ENCODE peak calls at places on chromosome 22, in seven cellular contexts. K is stomach, G is transverse colon, Q is H1, P is suprapubic skin, T is GM12878, S is spleen. X is an unnamed sample.

GRCh38 chr22:36546092-36546804 is 17.3 kb upstream of the EIF3D start:
- DNase-seq in S (no peak), Q (peak), T (no peak), G (peak), K (no peak), P (no peak), X (no peak)

GRCh38 chr22:29702931-29703594 is 16.7 kb upstream of the CABP7 start:
- DNase-seq in G (no peak), P (peak), S (no peak), Q (no peak), K (no peak), T (no peak), X (no peak)

GRCh38 chr22:29691636-29692326 is 28.0 kb upstream of the CABP7 start:
- DNase-seq in P (no peak), Q (no peak), T (no peak), K (no peak), G (no peak), S (no peak), X (no peak)

GRCh38 chr22:20636075-20636812 is 128.8 kb downstream of the MED15 start:
- DNase-seq in K (no peak), G (no peak), P (no peak), S (no peak), T (no peak), Q (no peak), X (peak)

GRCh38 chr22:47794851-47795250 is 1032.4 kb downstream of the TBC1D22A start:
- DNase-seq in T (no peak), S (peak), K (no peak), Q (no peak), P (no peak), G (no peak), X (no peak)

GRCh38 chr22:47627561-47628253 is 865.3 kb downstream of the TBC1D22A start:
- DNase-seq in P (no peak), S (no peak), T (no peak), Q (no peak), K (no peak), G (no peak), X (no peak)

GRCh38 chr22:48860557-48860956 is 967.1 kb downstream of the BRD1 start:
- DNase-seq in G (no peak), S (no peak), P (no peak), K (no peak), T (no peak), Q (no peak), X (no peak)

GRCh38 chr22:40426671-40427070 is 56.3 kb downstream of the SGSM3 start:
- DNase-seq in P (no peak), G (no peak), K (no peak), S (no peak), T (no peak), Q (no peak), X (peak)

GRCh38 chr22:17087176-17088131 is 2.7 kb downstream of the IL17RA start:
- DNase-seq in P (peak), T (peak), S (no peak), G (no peak), Q (no peak), K (no peak), X (no peak)

GRCh38 chr22:29587938-29588699 is 7.2 kb upstream of the NIPSNAP1 start:
- DNase-seq in Q (no peak), S (no peak), K (no peak), G (no peak), P (no peak), T (no peak), X (no peak)

GRCh38 chr22:36536717-36537116 is 7.8 kb upstream of the EIF3D start:
- DNase-seq in T (no peak), K (no peak), S (no peak), G (no peak), Q (no peak), P (no peak), X (no peak)

GRCh38 chr22:35231585-35232084 is 25.7 kb upstream of the HMGXB4 start:
- DNase-seq in S (peak), Q (peak), P (no peak), G (peak), K (peak), T (peak), X (peak)

GRCh38 chr22:41589260-41589600 is 410 bp downstream of the PMM1 start:
- DNase-seq in K (peak), Q (peak), P (no peak), G (no peak), S (no peak), T (no peak), X (no peak)

GRCh38 chr22:29079218-29079901 is 6.5 kb downstream of the KREMEN1 start:
- DNase-seq in P (no peak), Q (no peak), T (no peak), G (peak), K (no peak), S (no peak), X (no peak)

GRCh38 chr22:38863531-38864131 is 8.4 kb downstream of the CBX6 start:
- DNase-seq in P (peak), S (peak), Q (no peak), K (no peak), G (no peak), T (no peak), X (peak)

GRCh38 chr22:49136816-49137180 is 690.9 kb downstream of the BRD1 start:
- DNase-seq in T (no peak), G (no peak), K (no peak), P (no peak), S (peak), Q (no peak), X (no peak)

GRCh38 chr22:50697667-50698506 is 25.3 kb downstream of the SHANK3 start:
- DNase-seq in P (peak), S (peak), K (no peak), Q (no peak), T (no peak), G (no peak), X (no peak)
- H3K4me3 ChIP-seq in P (peak), S (no peak), K (peak), Q (peak), T (no peak), G (peak), X (peak)

GRCh38 chr22:23213581-23214341 is 33.5 kb downstream of the BCR start:
- DNase-seq in P (no peak), Q (no peak), G (no peak), S (peak), K (no peak), T (no peak), X (no peak)

GRCh38 chr22:23214398-23214797 is 34.1 kb downstream of the BCR start:
- DNase-seq in Q (no peak), T (no peak), P (no peak), G (no peak), S (peak), K (no peak), X (no peak)

GRCh38 chr22:23217171-23218052 is 37.1 kb downstream of the BCR start:
- DNase-seq in G (no peak), S (peak), P (no peak), T (no peak), K (no peak), Q (no peak), X (no peak)

GRCh38 chr22:23216331-23217170 is 36.2 kb downstream of the BCR start:
- DNase-seq in P (no peak), S (peak), T (no peak), G (no peak), K (no peak), Q (no peak), X (no peak)

DNA sequence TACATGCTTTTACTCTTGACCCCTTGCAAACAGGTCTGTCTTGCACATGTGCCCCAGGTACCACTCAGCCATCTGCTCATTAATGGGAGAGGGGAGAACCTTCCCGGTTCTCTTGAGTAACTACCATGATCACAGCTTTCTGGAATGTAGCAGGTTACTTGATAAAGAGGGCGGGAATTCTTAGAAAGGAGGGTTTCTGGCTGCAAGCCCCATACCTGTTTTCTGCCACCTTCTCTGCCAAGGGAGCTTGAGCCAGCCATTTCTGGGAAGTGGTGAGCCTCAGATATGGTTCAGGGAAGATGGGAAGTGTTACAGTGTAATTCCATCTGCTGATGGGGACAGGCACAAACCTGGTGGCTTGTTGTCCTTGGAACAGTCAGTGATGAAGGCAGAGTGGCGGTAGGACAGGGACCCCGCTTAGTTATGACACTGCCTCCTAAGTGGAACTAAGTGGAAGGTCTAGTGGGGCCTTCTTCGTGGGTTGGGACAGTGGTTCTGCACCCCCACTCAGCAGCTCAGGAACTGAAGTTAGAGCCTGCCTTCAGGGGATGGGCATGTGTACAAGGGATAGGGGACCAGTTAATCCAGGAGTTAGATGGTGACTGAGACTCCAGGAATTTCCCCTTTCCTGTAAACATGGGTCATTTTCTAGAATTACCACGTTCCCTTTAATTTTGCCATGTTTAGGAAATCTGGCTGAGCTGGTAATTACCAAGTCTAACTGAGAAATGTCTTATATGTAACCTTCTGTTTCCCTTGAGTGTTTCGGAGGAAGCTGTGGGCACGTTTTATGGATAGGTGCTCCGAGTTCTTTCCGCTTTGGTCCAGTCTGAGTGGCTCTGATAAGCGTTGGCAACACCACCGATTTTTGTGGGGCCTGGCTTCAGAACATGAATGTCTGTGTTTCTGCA is 35.2 kb downstream of the BCR start:
- DNase-seq in G (no peak), Q (no peak), P (no peak), T (no peak), K (peak), S (peak), X (no peak)
- TF ChIP-seq POLR2AphosphoS5 in G (no peak), Q (no peak), P (no peak), T (no peak), K (peak), S (no peak), X (no peak)

GRCh38 chr22:19132693-19133400 is 1.7 kb downstream of the TSSK2 start:
- DNase-seq in K (no peak), T (no peak), P (no peak), Q (no peak), G (no peak), S (no peak), X (no peak)
- TF ChIP-seq POLR2A in K (no peak), T (no peak), P (no peak), Q (no peak), G (no peak), S (no peak), X (no peak)

DNA sequence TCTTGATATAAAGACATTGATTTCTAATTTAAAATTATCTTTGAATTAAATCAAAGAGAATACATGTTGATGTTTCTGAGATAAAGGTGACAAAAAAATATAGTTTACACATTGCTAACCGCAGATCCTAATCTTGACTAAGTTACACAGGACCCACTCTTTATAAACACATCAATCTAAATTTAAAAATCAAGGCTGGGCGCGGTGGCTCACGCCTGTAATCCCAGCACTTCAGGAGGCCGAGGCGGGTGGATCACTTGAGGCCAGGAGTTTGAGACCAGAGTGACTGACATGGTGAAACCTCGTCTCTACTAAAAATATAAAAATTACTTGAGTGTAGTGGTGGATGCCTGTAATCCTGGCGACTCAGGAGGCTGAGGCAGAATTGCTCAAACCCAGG is 1.9 kb downstream of the ARFGAP3 start:
- DNase-seq in G (no peak), Q (no peak), T (no peak), S (peak), K (no peak), P (peak), X (no peak)
- H3K4me3 ChIP-seq in G (no peak), Q (no peak), T (peak), S (no peak), K (peak), P (peak), X (peak)

GRCh38 chr22:45626198-45626651 is 45.4 kb upstream of the ATXN10 start:
- DNase-seq in G (peak), Q (no peak), K (peak), P (no peak), S (peak), T (no peak), X (no peak)
- TF ChIP-seq POLR2AphosphoS5 in G (no peak), Q (no peak), K (peak), P (no peak), S (no peak), T (no peak), X (no peak)

GRCh38 chr22:24601217-24602104 is 1.5 kb upstream of the GGT1 start:
- DNase-seq in G (peak), T (no peak), Q (peak), S (no peak), P (peak), K (peak), X (no peak)
- TF ChIP-seq POLR2A in G (no peak), T (no peak), Q (no peak), S (no peak), P (no peak), K (no peak), X (no peak)

GRCh38 chr22:30802202-30803166 is 107.8 kb downstream of the OSBP2 start:
- DNase-seq in S (peak), T (no peak), Q (peak), P (peak), K (peak), G (peak), X (peak)
- H3K4me3 ChIP-seq in S (no peak), T (no peak), Q (peak), P (peak), K (no peak), G (no peak), X (peak)

DNA sequence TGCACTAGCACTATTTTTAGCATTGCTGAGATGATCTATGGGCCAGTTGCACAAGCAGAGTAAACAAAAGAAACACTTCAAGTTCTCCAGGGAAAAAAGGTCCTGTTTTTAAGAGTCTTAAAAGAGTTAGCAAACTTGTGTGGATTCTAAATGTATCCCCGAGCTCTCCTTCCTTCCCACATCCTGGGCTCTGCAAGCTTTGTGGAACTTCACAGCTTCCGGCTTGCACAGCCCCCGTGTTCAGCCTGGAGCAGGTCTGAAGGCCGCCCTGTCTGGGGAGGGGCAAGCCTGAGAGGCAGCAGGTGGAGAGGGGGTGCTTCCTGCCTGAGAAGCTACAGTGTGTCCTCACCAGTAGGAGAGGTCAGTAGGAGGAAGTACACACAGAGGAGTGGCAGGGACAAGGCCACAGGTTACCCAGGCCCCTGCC is 35.1 kb upstream of the SUSD2 start:
- DNase-seq in S (peak), P (no peak), Q (peak), K (peak), T (no peak), G (peak), X (peak)
- TF ChIP-seq POLR2AphosphoS5 in S (peak), P (no peak), Q (no peak), K (peak), T (no peak), G (peak), X (peak)

GRCh38 chr22:37567991-37568390 is 7.7 kb downstream of the CDC42EP1 start:
- DNase-seq in G (no peak), Q (no peak), S (no peak), T (no peak), P (no peak), K (no peak), X (no peak)

GRCh38 chr22:37570661-37570976 is 9.3 kb downstream of the LGALS2 start:
- DNase-seq in P (no peak), G (no peak), Q (no peak), K (no peak), T (no peak), S (no peak), X (no peak)

GRCh38 chr22:37568448-37569008 is 8.2 kb downstream of the CDC42EP1 start:
- DNase-seq in G (no peak), P (no peak), S (no peak), Q (no peak), T (no peak), K (no peak), X (no peak)

GRCh38 chr22:37569921-37570660 is 9.8 kb downstream of the LGALS2 start:
- DNase-seq in T (no peak), Q (no peak), G (peak), S (no peak), K (peak), P (no peak), X (no peak)

DNA sequence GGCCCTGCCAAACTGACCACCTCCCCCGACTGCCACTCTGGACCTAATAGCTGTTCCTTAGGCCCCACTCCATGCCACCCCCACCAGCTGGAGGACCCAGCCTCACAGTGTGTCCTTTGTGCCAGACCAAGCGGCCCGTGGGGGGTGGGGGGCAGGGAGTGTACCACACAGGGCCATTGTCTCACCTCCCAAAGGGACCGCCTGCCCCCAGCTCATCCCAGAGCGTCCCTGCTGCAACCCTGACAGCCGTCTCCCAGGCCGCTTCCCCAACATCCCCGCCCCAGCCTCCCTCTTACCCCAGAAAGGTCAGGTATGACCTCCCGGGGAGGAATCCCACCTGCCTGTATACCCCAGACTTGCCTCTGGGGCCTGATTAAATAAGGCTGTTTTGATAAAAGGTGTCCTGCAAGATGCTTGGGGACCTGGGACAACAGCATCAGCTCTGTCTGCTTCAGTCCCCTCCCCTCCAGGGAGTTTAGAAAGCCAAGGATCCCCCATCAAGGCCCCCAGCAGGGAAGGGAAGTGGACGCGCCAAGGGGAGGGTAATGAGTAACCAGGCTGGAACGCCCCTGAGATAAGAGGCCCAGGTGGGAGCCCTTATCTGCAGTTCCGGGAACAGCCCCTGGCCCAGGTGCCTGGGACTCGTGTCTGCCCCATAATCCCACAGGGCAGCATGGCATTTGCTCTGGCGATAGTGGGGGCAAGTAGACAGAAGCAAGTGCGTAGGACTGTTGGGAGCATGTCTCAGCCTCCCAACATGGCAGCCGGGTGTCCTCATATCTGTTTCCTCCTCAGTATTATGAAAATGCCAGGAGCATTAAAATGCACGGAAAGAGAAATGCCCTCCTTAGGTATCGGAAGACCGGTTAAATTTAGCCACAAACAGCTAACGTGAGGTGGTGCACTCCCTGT is 9.0 kb downstream of the CDC42EP1 start:
- DNase-seq in Q (no peak), T (no peak), K (peak), G (peak), P (no peak), S (no peak), X (no peak)
- TF ChIP-seq POLR2A in Q (no peak), T (no peak), K (peak), G (peak), P (no peak), S (no peak), X (no peak)

DNA sequence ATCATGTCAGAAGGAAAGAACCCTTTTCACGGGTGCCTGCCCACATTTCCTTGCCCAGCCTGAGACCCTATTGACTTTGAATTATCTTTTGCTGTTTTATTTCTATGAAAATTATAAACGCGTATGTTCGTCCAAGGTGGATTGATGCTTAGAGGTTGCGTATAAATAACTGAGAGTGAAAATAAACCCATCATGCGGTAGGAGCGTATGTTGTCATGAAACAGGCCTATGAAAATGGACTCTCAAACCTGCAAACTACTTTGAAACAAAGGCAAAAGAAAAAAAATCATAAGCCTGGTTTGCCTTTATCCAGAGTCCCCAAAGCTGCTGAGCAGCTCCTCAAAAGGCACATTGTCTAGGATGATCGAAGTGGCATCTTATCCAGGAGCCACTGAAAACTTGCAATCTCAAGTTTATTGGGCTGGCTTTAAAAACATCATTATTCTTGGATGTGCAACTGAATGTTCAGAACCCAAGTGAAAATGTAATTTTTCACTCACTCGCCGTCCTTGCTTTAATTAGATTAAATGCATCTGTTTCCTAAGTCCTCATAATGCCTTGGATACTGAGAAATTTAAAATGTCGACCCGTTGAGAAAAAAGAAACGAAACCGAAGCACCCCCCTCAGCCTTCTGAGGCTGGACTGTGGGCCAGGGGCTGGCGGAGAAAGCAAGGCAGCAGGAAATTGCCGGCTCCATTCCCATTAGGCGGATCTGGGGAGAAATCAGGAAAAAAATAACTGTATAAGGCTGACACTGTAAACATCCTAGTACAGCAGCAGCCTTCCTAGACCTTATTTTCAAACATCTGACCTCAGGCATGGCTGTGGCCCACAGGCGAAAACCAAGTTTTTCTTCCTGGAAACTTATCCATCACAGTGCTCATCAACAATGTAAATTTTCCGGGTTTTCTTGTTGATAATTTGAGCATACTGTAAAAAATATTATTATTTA is 82.9 kb upstream of the PPARA start:
- DNase-seq in S (peak), T (no peak), K (peak), G (peak), Q (no peak), P (no peak), X (peak)
- H3K4me3 ChIP-seq in S (no peak), T (no peak), K (peak), G (peak), Q (no peak), P (peak), X (peak)